ENCODE peak calls at places on chromosomes 12 and 14, in four cellular contexts. F is cardiac muscle cell, Q is astrocyte, G is ovary. A is an unnamed sample.

GRCh38 chr14:21098134-21098891 is at the start of gene ZNF219:
- DNase-seq in F (peak; percentile 61), Q (peak; percentile 26), G (peak; percentile 69), A (peak; percentile 55)

GRCh38 chr12:101327547-101327946 is 47.6 kb downstream of the UTP20 start:
- DNase-seq in F (no peak), Q (no peak), G (no peak), A (no peak)

GRCh38 chr14:74400328-74400727 is 25.7 kb downstream of the SYNDIG1L start:
- DNase-seq in F (peak; percentile 25), Q (no peak), G (no peak), A (peak; percentile 52)

GRCh38 chr12:108313609-108314331 is 25.3 kb downstream of the CMKLR1 start:
- DNase-seq in F (no peak), Q (no peak), G (no peak), A (peak; percentile 7)

GRCh38 chr12:96063046-96063445 is 27.7 kb upstream of the LTA4H start:
- DNase-seq in F (peak; percentile 59), Q (no peak), G (no peak), A (peak; percentile 25)

GRCh38 chr12:16573652-16574077 is 32.3 kb downstream of the LMO3 start:
- DNase-seq in F (peak; percentile 93), Q (no peak), G (peak; percentile 64), A (no peak)

GRCh38 chr14:77111021-77111420 is 13.0 kb downstream of the CIPC start:
- DNase-seq in F (peak; percentile 32), Q (peak; percentile 20), G (no peak), A (no peak)

GRCh38 chr12:71536279-71536938 is 96.8 kb downstream of the LGR5 start:
- DNase-seq in F (no peak), Q (no peak), G (no peak), A (peak; percentile 19)

GRCh38 chr12:110047297-110047940 is 903 bp downstream of the C12orf76 start:
- DNase-seq in F (no peak), Q (no peak), G (no peak), A (no peak)

GRCh38 chr12:71947645-71948105 is 9.0 kb downstream of the TPH2 start:
- DNase-seq in F (peak; percentile 21), Q (peak; percentile 54), G (no peak), A (no peak)

GRCh38 chr12:30201301-30202160 is 417.8 kb upstream of the TMTC1 start:
- DNase-seq in F (peak; percentile 38), Q (no peak), G (no peak), A (no peak)

GRCh38 chr12:56261503-56262230 is 3.5 kb upstream of the ANKRD52 start:
- DNase-seq in F (peak; percentile 27), Q (peak; percentile 69), G (no peak), A (no peak)

GRCh38 chr14:39430762-39431415 is 1.3 kb downstream of the FBXO33 start:
- DNase-seq in F (no peak), Q (no peak), G (no peak), A (peak; percentile 8)

GRCh38 chr14:54189358-54190354 is 207.2 kb upstream of the CDKN3 start:
- DNase-seq in F (peak; percentile 64), Q (peak; percentile 84), G (no peak), A (no peak)

GRCh38 chr14:71454513-71455332 is 477.5 kb upstream of the RGS6 start:
- DNase-seq in F (no peak), Q (no peak), G (no peak), A (no peak)

GRCh38 chr14:56491299-56492285 is 88.0 kb upstream of the TMEM260 start:
- DNase-seq in F (peak; percentile 66), Q (peak; percentile 34), G (peak; percentile 41), A (peak; percentile 62)

GRCh38 chr12:116397148-116397547 is 119.7 kb upstream of the MED13L start:
- DNase-seq in F (peak; percentile 62), Q (peak; percentile 54), G (no peak), A (no peak)

GRCh38 chr12:124384299-124384894 is 89.5 kb downstream of the RFLNA start:
- DNase-seq in F (no peak), Q (no peak), G (no peak), A (no peak)

GRCh38 chr12:124387510-124387855 is 92.6 kb downstream of the RFLNA start:
- DNase-seq in F (no peak), Q (no peak), G (no peak), A (no peak)

GRCh38 chr12:124385219-124385969 is 90.5 kb downstream of the RFLNA start:
- DNase-seq in F (peak; percentile 68), Q (peak; percentile 88), G (no peak), A (no peak)

GRCh38 chr12:124386661-124387509 is 92.0 kb downstream of the RFLNA start:
- DNase-seq in F (no peak), Q (no peak), G (no peak), A (no peak)

DNA sequence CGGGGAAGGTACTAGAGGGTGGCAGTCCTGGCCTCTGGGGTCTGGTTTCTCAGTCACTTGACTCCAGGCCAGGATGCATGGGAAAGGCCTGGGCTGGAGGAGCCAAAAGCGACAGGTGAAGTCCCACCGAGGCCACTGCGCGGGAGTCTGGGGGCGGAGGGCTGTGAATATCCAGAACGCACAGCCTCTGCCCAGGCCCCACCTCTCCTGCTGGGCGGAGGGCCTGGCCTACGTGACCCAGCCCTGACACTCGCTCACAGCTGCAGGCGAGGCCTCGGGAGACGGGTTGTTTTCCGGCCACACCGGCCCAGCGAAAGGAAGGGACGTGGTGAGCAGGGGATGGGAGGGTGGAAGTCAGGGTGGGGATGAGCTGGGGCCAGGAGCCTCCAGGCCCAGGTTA is 91.2 kb downstream of the RFLNA start:
- DNase-seq in F (peak; percentile 38), Q (peak; percentile 42), G (no peak), A (no peak)
- H3K4me1 ChIP-seq in F (peaks cover 8% of the 10 kb centered on the region), Q (peaks cover 72% of the 10 kb centered on the region), G (peaks cover 24% of the 10 kb centered on the region), A (peaks cover 8% of the 10 kb centered on the region)

DNA sequence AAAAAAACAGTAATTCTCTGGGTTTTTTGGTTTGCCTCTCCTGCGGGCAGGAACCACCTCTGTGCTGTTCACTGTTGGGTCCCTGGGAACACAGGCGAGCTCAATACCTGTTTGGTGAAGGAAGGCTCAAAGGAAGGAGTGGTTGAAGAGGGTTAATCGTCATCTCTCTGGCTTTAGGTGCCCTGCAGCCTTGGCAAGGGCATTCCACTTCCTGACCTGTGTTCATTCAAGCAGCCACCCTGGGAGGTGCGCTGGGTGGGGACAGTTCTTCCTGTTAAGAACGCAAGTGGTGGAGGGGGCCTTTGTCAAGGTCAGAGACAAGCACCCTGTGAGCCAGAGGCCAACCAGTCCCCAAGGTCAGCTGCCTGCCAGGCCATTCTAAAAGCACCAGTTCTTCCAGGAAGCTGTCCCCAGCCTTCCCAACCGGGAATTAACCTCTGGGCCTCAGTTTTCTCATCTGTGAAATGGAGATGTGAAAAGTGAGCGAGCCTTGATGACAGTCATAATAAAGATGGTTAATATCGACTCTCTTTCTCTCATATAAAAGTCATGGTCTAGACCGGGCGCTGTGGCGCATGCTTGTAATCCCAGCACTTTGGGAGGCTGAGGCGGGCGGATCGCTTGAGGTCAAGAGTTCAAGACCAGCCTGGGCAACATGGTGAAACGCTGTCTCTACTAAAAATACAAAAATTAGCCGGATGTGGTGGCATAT is 6.3 kb downstream of the RHOF start:
- DNase-seq in F (no peak), Q (no peak), G (no peak), A (no peak)
- H3K4me1 ChIP-seq in F (peaks cover 7% of the 10 kb centered on the region), Q (peaks cover 33% of the 10 kb centered on the region), G (peaks cover 2% of the 10 kb centered on the region), A (peaks cover 64% of the 10 kb centered on the region)

GRCh38 chr12:27549231-27549800 is 25.3 kb downstream of the PPFIBP1 start:
- DNase-seq in F (peak; percentile 82), Q (peak; percentile 85), G (no peak), A (no peak)
- H3K4me1 ChIP-seq in F (peaks cover 8% of the 10 kb centered on the region), Q (peaks cover 48% of the 10 kb centered on the region), G (peaks cover 46% of the 10 kb centered on the region), A (no peaks in the 10 kb centered on the region)

GRCh38 chr12:24903305-24904088 is 45.4 kb downstream of the BCAT1 start:
- DNase-seq in F (peak; percentile 41), Q (no peak), G (no peak), A (no peak)
- H3K4me1 ChIP-seq in F (no peaks in the 10 kb centered on the region), Q (peaks cover 38% of the 10 kb centered on the region), G (peaks cover 2% of the 10 kb centered on the region), A (no peaks in the 10 kb centered on the region)

A was measured in OCI-LY7.